ENCODE peak calls at places on chromosomes 16 and 17, in seven cellular contexts. Z, S, F, E, D, K and P are unnamed samples.

GRCh38 chr17:55402374-55402773 is 19.3 kb downstream of the MMD start:
- DNase-seq in Z (no peak), S (no peak), F (no peak), E (no peak), D (no peak), K (no peak), P (no peak)

GRCh38 chr17:36602030-36602737 is 801 bp downstream of the MRM1 start:
- DNase-seq in Z (peak), S (peak), F (peak), E (peak), D (no peak), K (peak), P (no peak)

GRCh38 chr17:73749337-73749807 is 105.1 kb upstream of the SDK2 start:
- DNase-seq in Z (no peak), S (no peak), F (no peak), E (no peak), D (no peak), K (no peak), P (no peak)

GRCh38 chr16:54923055-54923473 is 7.6 kb upstream of the IRX5 start:
- DNase-seq in Z (no peak), S (no peak), F (no peak), E (no peak), D (no peak), K (no peak), P (no peak)

GRCh38 chr16:88705076-88705684 is 1.0 kb downstream of the RNF166 start:
- DNase-seq in Z (no peak), S (no peak), F (peak), E (peak), D (no peak), K (no peak), P (no peak)

GRCh38 chr17:15513058-15513858 is 45.8 kb upstream of the CDRT4 start:
- DNase-seq in Z (no peak), S (no peak), F (no peak), E (no peak), D (no peak), K (no peak), P (no peak)

GRCh38 chr17:78672880-78673371 is 95.7 kb upstream of the DNAH17 start:
- DNase-seq in Z (no peak), S (no peak), F (no peak), E (no peak), D (no peak), K (no peak), P (no peak)

GRCh38 chr17:43552229-43552837 is 6.2 kb upstream of the ETV4 start:
- DNase-seq in Z (no peak), S (no peak), F (no peak), E (no peak), D (no peak), K (no peak), P (no peak)

GRCh38 chr17:80938556-80938955 is 53.1 kb upstream of the CHMP6 start:
- DNase-seq in Z (no peak), S (no peak), F (peak), E (peak), D (no peak), K (no peak), P (no peak)

GRCh38 chr17:70071127-70071526 is 3.9 kb upstream of the KCNJ16 start:
- DNase-seq in Z (no peak), S (no peak), F (no peak), E (no peak), D (no peak), K (no peak), P (no peak)

GRCh38 chr17:4708436-4708835 is 2.0 kb upstream of the ARRB2 start:
- DNase-seq in Z (peak), S (peak), F (peak), E (peak), D (peak), K (no peak), P (no peak)

GRCh38 chr16:57324649-57325223 is 33.8 kb upstream of the CCL22 start:
- DNase-seq in Z (no peak), S (no peak), F (no peak), E (no peak), D (no peak), K (no peak), P (no peak)